ENCODE peak calls at places on chromosomes 3 and 15, in six cellular contexts. One of them, this sample, is unnamed. For H3K4me1, the result is how much of the 10 kb centered on the place peaks cover.

GRCh38 chr3:159751754-159752153 is 236.9 kb upstream of the IL12A start:
- DNase-seq in tibial nerve: no peak
- DNase-seq in stomach: no peak
- DNase-seq in body of pancreas: no peak
- DNase-seq in SK-N-SH: no peak
- DNase-seq in right lobe of liver: no peak
- DNase-seq in this sample: no peak

GRCh38 chr3:18556503-18556902 is 131.4 kb upstream of the SATB1 start:
- DNase-seq in SK-N-SH: no peak
- DNase-seq in right lobe of liver: no peak
- DNase-seq in tibial nerve: no peak
- DNase-seq in body of pancreas: peak
- DNase-seq in stomach: no peak
- DNase-seq in this sample: no peak

GRCh38 chr3:23495507-23495906 is 292.4 kb downstream of the UBE2E2 start:
- DNase-seq in SK-N-SH: peak
- DNase-seq in tibial nerve: no peak
- DNase-seq in body of pancreas: no peak
- DNase-seq in stomach: no peak
- DNase-seq in right lobe of liver: no peak
- DNase-seq in this sample: no peak

GRCh38 chr3:57544181-57545125 is at the start of gene DNAH12:
- DNase-seq in body of pancreas: peak
- DNase-seq in SK-N-SH: peak
- DNase-seq in stomach: peak
- DNase-seq in tibial nerve: no peak
- DNase-seq in right lobe of liver: no peak
- DNase-seq in this sample: peak

GRCh38 chr15:101554115-101554915 is 64.8 kb upstream of the PCSK6 start:
- DNase-seq in right lobe of liver: no peak
- DNase-seq in stomach: no peak
- DNase-seq in body of pancreas: no peak
- DNase-seq in tibial nerve: no peak
- DNase-seq in SK-N-SH: no peak
- DNase-seq in this sample: peak

GRCh38 chr3:21117397-21117796 is 633.6 kb downstream of the ZNF385D start:
- DNase-seq in tibial nerve: no peak
- DNase-seq in right lobe of liver: no peak
- DNase-seq in body of pancreas: no peak
- DNase-seq in stomach: no peak
- DNase-seq in SK-N-SH: no peak
- DNase-seq in this sample: no peak

GRCh38 chr15:68721886-68722285 is 98.8 kb downstream of the ANP32A start:
- DNase-seq in right lobe of liver: no peak
- DNase-seq in body of pancreas: no peak
- DNase-seq in stomach: no peak
- DNase-seq in tibial nerve: no peak
- DNase-seq in SK-N-SH: no peak
- DNase-seq in this sample: no peak

GRCh38 chr3:23238156-23238555 is 35.0 kb downstream of the UBE2E2 start:
- DNase-seq in stomach: no peak
- DNase-seq in SK-N-SH: no peak
- DNase-seq in body of pancreas: no peak
- DNase-seq in right lobe of liver: no peak
- DNase-seq in tibial nerve: no peak
- DNase-seq in this sample: no peak

GRCh38 chr15:98800437-98801233 is 152.3 kb downstream of the IGF1R start:
- DNase-seq in tibial nerve: peak
- DNase-seq in stomach: peak
- DNase-seq in right lobe of liver: no peak
- DNase-seq in SK-N-SH: peak
- DNase-seq in body of pancreas: peak
- DNase-seq in this sample: peak

GRCh38 chr3:17162116-17162515 is 277.4 kb downstream of the PLCL2 start:
- DNase-seq in SK-N-SH: no peak
- DNase-seq in right lobe of liver: no peak
- DNase-seq in body of pancreas: no peak
- DNase-seq in tibial nerve: no peak
- DNase-seq in stomach: no peak
- DNase-seq in this sample: no peak

GRCh38 chr3:172467170-172467824 is 19.0 kb upstream of the GHSR start:
- DNase-seq in SK-N-SH: no peak
- DNase-seq in stomach: no peak
- DNase-seq in tibial nerve: no peak
- DNase-seq in right lobe of liver: no peak
- DNase-seq in body of pancreas: no peak
- DNase-seq in this sample: no peak

GRCh38 chr3:152315623-152316022 is 46.9 kb downstream of the MBNL1 start:
- DNase-seq in stomach: no peak
- DNase-seq in right lobe of liver: no peak
- DNase-seq in SK-N-SH: no peak
- DNase-seq in body of pancreas: no peak
- DNase-seq in tibial nerve: no peak
- DNase-seq in this sample: no peak

GRCh38 chr3:186888569-186888968 is 41.8 kb upstream of the ST6GAL1 start:
- DNase-seq in stomach: no peak
- DNase-seq in right lobe of liver: no peak
- DNase-seq in tibial nerve: no peak
- DNase-seq in body of pancreas: no peak
- DNase-seq in SK-N-SH: no peak
- DNase-seq in this sample: no peak

GRCh38 chr3:99929409-99930139 is 111.9 kb downstream of the CMSS1 start:
- DNase-seq in stomach: no peak
- DNase-seq in right lobe of liver: no peak
- DNase-seq in tibial nerve: peak
- DNase-seq in SK-N-SH: no peak
- DNase-seq in body of pancreas: peak
- DNase-seq in this sample: peak

GRCh38 chr15:44532689-44533088 is 4.3 kb upstream of the EIF3J start:
- DNase-seq in SK-N-SH: no peak
- DNase-seq in body of pancreas: no peak
- DNase-seq in right lobe of liver: no peak
- DNase-seq in stomach: no peak
- DNase-seq in tibial nerve: no peak
- DNase-seq in this sample: no peak

GRCh38 chr3:143145951-143146350 is 26.4 kb downstream of the CHST2 start:
- DNase-seq in stomach: no peak
- DNase-seq in SK-N-SH: no peak
- DNase-seq in tibial nerve: no peak
- DNase-seq in body of pancreas: no peak
- DNase-seq in right lobe of liver: no peak
- DNase-seq in this sample: no peak

GRCh38 chr15:93179072-93179471 is 90.1 kb upstream of the RGMA start:
- DNase-seq in stomach: peak
- DNase-seq in tibial nerve: peak
- DNase-seq in SK-N-SH: peak
- DNase-seq in body of pancreas: peak
- DNase-seq in right lobe of liver: peak
- DNase-seq in this sample: no peak

GRCh38 chr3:33062814-33063346 is 34.1 kb downstream of the GLB1 start:
- DNase-seq in body of pancreas: no peak
- DNase-seq in SK-N-SH: no peak
- DNase-seq in right lobe of liver: no peak
- DNase-seq in tibial nerve: no peak
- DNase-seq in stomach: no peak
- DNase-seq in this sample: no peak

GRCh38 chr15:73948982-73949381 is 22.7 kb downstream of the LOXL1 start:
- DNase-seq in tibial nerve: no peak
- DNase-seq in SK-N-SH: no peak
- DNase-seq in body of pancreas: no peak
- DNase-seq in right lobe of liver: no peak
- DNase-seq in stomach: no peak
- DNase-seq in this sample: no peak

GRCh38 chr15:43208052-43209002 is 12.5 kb downstream of the EPB42 start:
- DNase-seq in stomach: no peak
- DNase-seq in SK-N-SH: no peak
- DNase-seq in tibial nerve: no peak
- DNase-seq in body of pancreas: no peak
- DNase-seq in right lobe of liver: no peak
- DNase-seq in this sample: peak

GRCh38 chr15:43210807-43211206 is 10.0 kb downstream of the EPB42 start:
- DNase-seq in SK-N-SH: no peak
- DNase-seq in right lobe of liver: no peak
- DNase-seq in tibial nerve: no peak
- DNase-seq in stomach: no peak
- DNase-seq in body of pancreas: no peak
- DNase-seq in this sample: peak

GRCh38 chr15:43211336-43211735 is 9.5 kb downstream of the EPB42 start:
- DNase-seq in tibial nerve: no peak
- DNase-seq in SK-N-SH: no peak
- DNase-seq in right lobe of liver: no peak
- DNase-seq in body of pancreas: no peak
- DNase-seq in stomach: no peak
- DNase-seq in this sample: no peak

GRCh38 chr15:43210172-43210745 is 10.6 kb downstream of the EPB42 start:
- DNase-seq in body of pancreas: no peak
- DNase-seq in SK-N-SH: no peak
- DNase-seq in stomach: no peak
- DNase-seq in tibial nerve: no peak
- DNase-seq in right lobe of liver: no peak
- DNase-seq in this sample: no peak

DNA sequence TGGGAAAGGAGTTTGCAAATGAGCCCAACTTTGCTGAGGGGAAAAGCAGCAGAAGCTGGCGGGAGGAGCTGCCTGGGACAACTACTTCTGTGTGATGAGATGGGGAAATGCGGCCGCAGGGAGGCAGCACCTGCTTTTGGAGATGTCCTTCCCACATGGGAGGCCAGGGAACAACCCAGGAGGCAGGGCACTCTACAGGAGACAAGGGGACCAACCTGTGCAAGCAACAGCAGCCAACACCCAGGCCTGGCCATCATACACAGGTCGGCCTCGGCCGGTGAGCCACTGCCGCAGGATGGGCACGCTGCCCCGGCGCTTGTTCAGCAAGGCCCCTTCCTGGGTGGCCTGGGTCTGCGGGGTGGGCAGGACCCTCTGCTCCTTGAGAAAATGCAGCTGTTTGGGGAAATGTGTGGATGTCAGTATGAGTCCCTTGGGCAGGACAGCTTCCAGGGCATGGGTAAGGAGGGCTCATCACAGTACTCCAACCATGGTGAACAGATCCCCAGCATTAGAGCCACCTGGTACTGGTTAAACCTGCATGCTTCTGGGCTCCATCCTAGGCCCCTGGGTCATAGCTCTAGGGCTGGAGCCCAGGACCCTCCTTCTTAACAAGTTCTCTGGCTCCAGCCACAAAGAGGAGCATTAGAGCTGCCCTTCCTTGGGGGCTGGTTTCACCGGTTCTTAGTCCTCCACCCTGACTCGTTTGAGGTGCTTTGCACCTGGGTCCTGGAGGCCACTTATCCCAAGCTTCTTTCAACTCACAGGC is 11.6 kb downstream of the EPB42 start:
- DNase-seq in body of pancreas: peak
- DNase-seq in stomach: no peak
- DNase-seq in SK-N-SH: no peak
- DNase-seq in right lobe of liver: no peak
- DNase-seq in tibial nerve: no peak
- DNase-seq in this sample: peak
- TF ChIP-seq CTCF in body of pancreas: no peak
- TF ChIP-seq CTCF in stomach: no peak
- TF ChIP-seq CTCF in SK-N-SH: no peak
- TF ChIP-seq CTCF in right lobe of liver: peak
- TF ChIP-seq CTCF in tibial nerve: no peak
- TF ChIP-seq CTCF in this sample: peak

GRCh38 chr3:72426618-72427397 is 421.4 kb downstream of the SHQ1 start:
- DNase-seq in SK-N-SH: no peak
- DNase-seq in tibial nerve: no peak
- DNase-seq in body of pancreas: no peak
- DNase-seq in stomach: no peak
- DNase-seq in right lobe of liver: no peak
- DNase-seq in this sample: no peak

GRCh38 chr3:72429589-72430362 is 418.5 kb downstream of the SHQ1 start:
- DNase-seq in tibial nerve: no peak
- DNase-seq in SK-N-SH: no peak
- DNase-seq in stomach: no peak
- DNase-seq in right lobe of liver: no peak
- DNase-seq in body of pancreas: no peak
- DNase-seq in this sample: no peak

GRCh38 chr3:72427575-72427974 is 420.7 kb downstream of the SHQ1 start:
- DNase-seq in right lobe of liver: no peak
- DNase-seq in SK-N-SH: no peak
- DNase-seq in stomach: no peak
- DNase-seq in tibial nerve: no peak
- DNase-seq in body of pancreas: no peak
- DNase-seq in this sample: no peak

GRCh38 chr3:72432271-72432670 is 416.0 kb downstream of the SHQ1 start:
- DNase-seq in body of pancreas: no peak
- DNase-seq in SK-N-SH: no peak
- DNase-seq in stomach: no peak
- DNase-seq in tibial nerve: no peak
- DNase-seq in right lobe of liver: no peak
- DNase-seq in this sample: no peak

DNA sequence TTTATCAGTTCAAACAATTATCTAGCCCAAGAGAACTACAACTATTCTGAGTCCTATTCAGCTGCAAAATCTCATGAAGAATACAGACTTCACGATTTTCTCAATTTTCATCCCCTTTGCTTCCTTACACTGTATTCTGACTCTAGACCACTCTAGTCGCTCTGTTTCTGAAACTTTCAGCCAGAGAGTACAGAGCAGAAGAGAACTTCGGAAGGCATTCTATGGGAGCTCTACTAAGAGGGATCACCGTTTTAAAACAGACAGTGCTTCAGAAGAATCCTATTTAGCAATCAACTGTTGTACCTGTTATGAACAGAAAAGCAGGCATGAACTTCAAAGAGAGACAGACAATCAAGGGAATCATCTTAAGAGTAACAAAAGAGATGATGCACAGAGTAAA is 419.4 kb downstream of the SHQ1 start:
- DNase-seq in body of pancreas: no peak
- DNase-seq in tibial nerve: no peak
- DNase-seq in stomach: no peak
- DNase-seq in right lobe of liver: no peak
- DNase-seq in SK-N-SH: no peak
- DNase-seq in this sample: no peak
- H3K4me1 ChIP-seq in body of pancreas: under half
- H3K4me1 ChIP-seq in tibial nerve: half or more
- H3K4me1 ChIP-seq in stomach: under half
- H3K4me1 ChIP-seq in right lobe of liver: under half
- H3K4me1 ChIP-seq in SK-N-SH: under half
- H3K4me1 ChIP-seq in this sample: under half

DNA sequence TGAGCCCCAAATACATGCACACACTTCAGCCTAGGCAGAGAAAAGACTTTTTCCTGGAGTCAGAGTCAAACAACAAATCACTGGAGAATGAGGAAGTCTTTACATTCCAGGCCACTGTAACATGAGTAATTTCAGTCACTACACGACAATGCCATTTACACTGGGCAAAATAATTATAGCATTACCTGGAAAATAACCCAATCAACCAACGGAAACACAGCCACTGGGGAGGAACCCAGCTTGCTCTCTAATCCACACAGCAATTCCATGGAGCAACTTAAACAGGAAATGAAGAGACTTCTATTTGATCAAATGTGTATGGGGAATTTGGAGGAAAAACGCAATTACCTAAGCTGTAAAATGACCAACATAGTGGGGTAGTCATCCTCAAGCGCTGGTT is 15.2 kb downstream of the FSTL1 start:
- DNase-seq in right lobe of liver: no peak
- DNase-seq in tibial nerve: no peak
- DNase-seq in body of pancreas: no peak
- DNase-seq in SK-N-SH: no peak
- DNase-seq in stomach: no peak
- DNase-seq in this sample: peak
- H3K4me3 ChIP-seq in right lobe of liver: no peak
- H3K4me3 ChIP-seq in tibial nerve: no peak
- H3K4me3 ChIP-seq in body of pancreas: no peak
- H3K4me3 ChIP-seq in SK-N-SH: no peak
- H3K4me3 ChIP-seq in stomach: no peak
- H3K4me3 ChIP-seq in this sample: no peak

GRCh38 chr3:185347392-185347791 is 15.5 kb upstream of the MAP3K13 start:
- DNase-seq in right lobe of liver: no peak
- DNase-seq in body of pancreas: no peak
- DNase-seq in stomach: no peak
- DNase-seq in tibial nerve: no peak
- DNase-seq in SK-N-SH: no peak
- DNase-seq in this sample: no peak
- TF ChIP-seq CTCF in right lobe of liver: no peak
- TF ChIP-seq CTCF in body of pancreas: no peak
- TF ChIP-seq CTCF in stomach: no peak
- TF ChIP-seq CTCF in tibial nerve: no peak
- TF ChIP-seq CTCF in SK-N-SH: no peak
- TF ChIP-seq CTCF in this sample: no peak

This sample was measured in endodermal cell.